ENCODE peak calls at places on chromosomes 16 and 17, in five cellular contexts. W, N, O, F and E are unnamed samples.

GRCh38 chr16:11064202-11064540 is 119.8 kb downstream of the CLEC16A start:
- DNase-seq in W (no peak), N (no peak), F (no peak), O (no peak), E (no peak)

GRCh38 chr16:6300523-6300922 is 1032.1 kb upstream of the RBFOX1 start:
- DNase-seq in N (no peak), W (no peak), O (no peak), F (no peak), E (no peak)

GRCh38 chr17:19287651-19288050 is 50.5 kb downstream of the EPN2 start:
- DNase-seq in O (no peak), N (no peak), F (no peak), W (no peak), E (no peak)

GRCh38 chr17:8740486-8740885 is 4.2 kb downstream of the CCDC42 start:
- DNase-seq in N (no peak), F (peak), W (no peak), O (no peak), E (peak)

GRCh38 chr17:16428098-16428882 is 12.9 kb downstream of the TRPV2 start:
- DNase-seq in F (no peak), N (peak), O (peak), W (peak), E (no peak)

GRCh38 chr16:29198231-29198630 is 208.3 kb downstream of the NPIPB11 start:
- DNase-seq in N (no peak), W (no peak), O (no peak), F (no peak), E (no peak)

GRCh38 chr16:49158029-49158642 is 123.5 kb downstream of the CBLN1 start:
- DNase-seq in W (no peak), O (peak), N (peak), F (peak), E (peak)

GRCh38 chr17:27630607-27631408 is at the start of gene LGALS9:
- DNase-seq in W (no peak), N (no peak), F (no peak), O (peak), E (peak)

GRCh38 chr16:53052519-53053501 is at the start of gene CHD9NB:
- DNase-seq in O (peak), N (no peak), F (no peak), W (no peak), E (peak)

GRCh38 chr16:55077231-55077630 is 146.6 kb downstream of the IRX5 start:
- DNase-seq in O (no peak), N (no peak), W (no peak), F (no peak), E (no peak)

GRCh38 chr16:23500212-23500865 is 10.0 kb downstream of the GGA2 start:
- DNase-seq in W (peak), F (no peak), O (no peak), N (no peak), E (no peak)

GRCh38 chr16:11796227-11797165 is 562 bp downstream of the ZC3H7A start:
- DNase-seq in F (no peak), O (peak), W (peak), N (peak), E (peak)

GRCh38 chr16:54305066-54305465 is 18.5 kb upstream of the IRX3 start:
- DNase-seq in W (no peak), N (no peak), O (no peak), F (no peak), E (no peak)